ENCODE peak calls at places on chromosomes 2 and 18, in four cellular contexts. L is astrocyte, A is iPS DF 6.9, R is aorta. J is an unnamed sample.

GRCh38 chr2:154457291-154457690 is 241.2 kb upstream of the KCNJ3 start:
- DNase-seq in L (peak; percentile 1), A (no peak), R (no peak), J (no peak)

GRCh38 chr2:57726294-57726693 is 320.3 kb upstream of the VRK2 start:
- DNase-seq in L (no peak), A (no peak), R (no peak), J (no peak)

GRCh38 chr2:193517615-193518014 is 1322.9 kb upstream of the TMEFF2 start:
- DNase-seq in L (peak; percentile 70), A (no peak), R (no peak), J (no peak)

GRCh38 chr2:30511122-30512083 is 64.4 kb downstream of the LCLAT1 start:
- DNase-seq in L (peak; percentile 32), A (no peak), R (peak; percentile 59), J (peak; percentile 11)

GRCh38 chr18:23992119-23992940 is 22.2 kb upstream of the TTC39C start:
- DNase-seq in L (peak; percentile 76), A (no peak), R (peak; percentile 54), J (no peak)

GRCh38 chr2:105402809-105403208 is 4.0 kb upstream of the FHL2 start:
- DNase-seq in L (no peak), A (no peak), R (no peak), J (no peak)

GRCh38 chr2:102187191-102188150 is 648 bp downstream of the IL1RL2 start:
- DNase-seq in L (peak; percentile 37), A (peak; percentile 11), R (peak; percentile 70), J (no peak)

GRCh38 chr18:77811510-77811909 is 561.9 kb downstream of the GALR1 start:
- DNase-seq in L (no peak), A (no peak), R (no peak), J (no peak)

GRCh38 chr2:173983414-173983871 is 18.3 kb upstream of the SP3 start:
- DNase-seq in L (no peak), A (no peak), R (no peak), J (no peak)

GRCh38 chr2:8953525-8953924 is 50.0 kb downstream of the MBOAT2 start:
- DNase-seq in L (no peak), A (no peak), R (no peak), J (no peak)
- H3K9me3 ChIP-seq in L (no peaks in the 10 kb centered on the region), A (peaks cover 1% of the 10 kb centered on the region), R (no peaks in the 10 kb centered on the region), J (peaks cover 33% of the 10 kb centered on the region)

GRCh38 chr2:215601526-215601925 is 165.7 kb upstream of the FN1 start:
- DNase-seq in L (no peak), A (no peak), R (no peak), J (no peak)

GRCh38 chr2:215594766-215595165 is 158.9 kb upstream of the FN1 start:
- DNase-seq in L (peak; percentile 69), A (no peak), R (no peak), J (no peak)

GRCh38 chr2:215603440-215603839 is 167.6 kb upstream of the FN1 start:
- DNase-seq in L (no peak), A (no peak), R (no peak), J (no peak)

GRCh38 chr2:215601990-215602721 is 166.3 kb upstream of the FN1 start:
- DNase-seq in L (peak; percentile 95), A (no peak), R (no peak), J (no peak)

GRCh38 chr2:215598376-215598975 is 162.6 kb upstream of the FN1 start:
- DNase-seq in L (peak; percentile 95), A (no peak), R (no peak), J (no peak)
- H3K9me3 ChIP-seq in L (no peaks in the 10 kb centered on the region), A (no peaks in the 10 kb centered on the region), R (no peaks in the 10 kb centered on the region), J (no peaks in the 10 kb centered on the region)

DNA sequence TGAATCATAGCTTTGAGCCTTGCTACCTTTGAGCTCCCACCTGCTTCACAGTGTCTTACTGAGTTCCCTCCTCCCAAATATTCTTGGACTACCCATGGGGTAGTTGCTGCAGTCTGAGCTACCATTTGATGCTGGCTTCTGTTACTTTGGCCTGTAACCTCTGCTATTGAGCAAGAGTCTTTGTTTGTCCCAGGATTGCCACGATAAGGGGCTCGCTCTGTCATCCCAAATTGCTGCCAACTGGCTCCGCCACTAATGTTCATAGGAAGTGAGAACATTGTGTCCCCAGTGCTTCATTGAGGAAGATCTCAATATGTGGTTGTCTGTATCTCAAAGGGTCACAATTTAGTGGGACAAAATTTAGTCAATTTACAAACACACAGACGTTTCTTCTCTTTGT is 103.8 kb downstream of the TRIM43 start:
- DNase-seq in L (no peak), A (no peak), R (peak; percentile 52), J (no peak)
- H3K9me3 ChIP-seq in L (no peaks in the 10 kb centered on the region), A (peaks cover 10% of the 10 kb centered on the region), R (no peaks in the 10 kb centered on the region), J (no peaks in the 10 kb centered on the region)

DNA sequence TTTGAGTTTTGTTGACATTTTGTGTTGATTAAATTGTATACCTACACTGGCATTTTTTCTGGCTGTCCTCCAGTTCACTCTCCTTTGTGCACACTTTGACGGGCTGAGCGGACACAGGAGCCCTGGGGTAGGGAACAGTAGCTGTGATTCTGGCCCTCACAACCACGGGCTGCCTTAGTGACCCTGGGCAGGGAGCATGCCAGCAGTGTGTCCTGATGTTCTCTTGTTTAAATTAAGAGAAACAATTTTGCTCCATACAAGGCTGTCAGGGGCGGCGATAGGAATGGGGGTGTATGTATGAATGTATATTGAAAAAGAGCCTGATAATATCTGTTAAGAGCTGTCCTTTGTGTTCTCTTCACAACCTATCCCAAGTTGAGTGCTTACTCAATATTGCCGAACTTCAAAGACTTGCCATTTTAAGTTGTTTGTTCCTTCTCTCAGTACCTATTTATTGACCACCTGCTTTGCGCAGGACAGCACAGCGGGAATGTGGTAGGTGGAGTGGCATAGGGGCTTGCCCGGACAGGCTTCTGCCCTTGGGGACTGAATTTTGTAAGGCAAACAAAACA is 103.7 kb upstream of the EML6 start:
- DNase-seq in L (no peak), A (no peak), R (no peak), J (no peak)
- H3K9me3 ChIP-seq in L (no peaks in the 10 kb centered on the region), A (no peaks in the 10 kb centered on the region), R (no peaks in the 10 kb centered on the region), J (no peaks in the 10 kb centered on the region)

GRCh38 chr2:239178484-239178883 is 222.3 kb downstream of the HDAC4 start:
- DNase-seq in L (no peak), A (no peak), R (peak; percentile 11), J (no peak)
- H3K9me3 ChIP-seq in L (no peaks in the 10 kb centered on the region), A (peaks cover 1% of the 10 kb centered on the region), R (peaks cover 5% of the 10 kb centered on the region), J (peaks cover 14% of the 10 kb centered on the region)

GRCh38 chr2:239476757-239477565 is 76.1 kb upstream of the HDAC4 start:
- DNase-seq in L (no peak), A (no peak), R (no peak), J (no peak)
- H3K9me3 ChIP-seq in L (no peaks in the 10 kb centered on the region), A (no peaks in the 10 kb centered on the region), R (no peaks in the 10 kb centered on the region), J (no peaks in the 10 kb centered on the region)

GRCh38 chr2:15983496-15983895 is 43.1 kb downstream of the MYCN start:
- DNase-seq in L (no peak), A (no peak), R (no peak), J (no peak)
- H3K9me3 ChIP-seq in L (no peaks in the 10 kb centered on the region), A (no peaks in the 10 kb centered on the region), R (no peaks in the 10 kb centered on the region), J (no peaks in the 10 kb centered on the region)

GRCh38 chr2:176117823-176118376 is 1.3 kb downstream of the HOXD10 start:
- DNase-seq in L (no peak), A (no peak), R (no peak), J (no peak)

GRCh38 chr2:176114120-176114929 is 2.3 kb upstream of the HOXD10 start:
- DNase-seq in L (no peak), A (no peak), R (no peak), J (no peak)

GRCh38 chr2:176114930-176115625 is 1.5 kb upstream of the HOXD10 start:
- DNase-seq in L (no peak), A (no peak), R (no peak), J (no peak)

GRCh38 chr2:176117162-176117822 is 714 bp downstream of the HOXD10 start:
- DNase-seq in L (no peak), A (no peak), R (no peak), J (no peak)

DNA sequence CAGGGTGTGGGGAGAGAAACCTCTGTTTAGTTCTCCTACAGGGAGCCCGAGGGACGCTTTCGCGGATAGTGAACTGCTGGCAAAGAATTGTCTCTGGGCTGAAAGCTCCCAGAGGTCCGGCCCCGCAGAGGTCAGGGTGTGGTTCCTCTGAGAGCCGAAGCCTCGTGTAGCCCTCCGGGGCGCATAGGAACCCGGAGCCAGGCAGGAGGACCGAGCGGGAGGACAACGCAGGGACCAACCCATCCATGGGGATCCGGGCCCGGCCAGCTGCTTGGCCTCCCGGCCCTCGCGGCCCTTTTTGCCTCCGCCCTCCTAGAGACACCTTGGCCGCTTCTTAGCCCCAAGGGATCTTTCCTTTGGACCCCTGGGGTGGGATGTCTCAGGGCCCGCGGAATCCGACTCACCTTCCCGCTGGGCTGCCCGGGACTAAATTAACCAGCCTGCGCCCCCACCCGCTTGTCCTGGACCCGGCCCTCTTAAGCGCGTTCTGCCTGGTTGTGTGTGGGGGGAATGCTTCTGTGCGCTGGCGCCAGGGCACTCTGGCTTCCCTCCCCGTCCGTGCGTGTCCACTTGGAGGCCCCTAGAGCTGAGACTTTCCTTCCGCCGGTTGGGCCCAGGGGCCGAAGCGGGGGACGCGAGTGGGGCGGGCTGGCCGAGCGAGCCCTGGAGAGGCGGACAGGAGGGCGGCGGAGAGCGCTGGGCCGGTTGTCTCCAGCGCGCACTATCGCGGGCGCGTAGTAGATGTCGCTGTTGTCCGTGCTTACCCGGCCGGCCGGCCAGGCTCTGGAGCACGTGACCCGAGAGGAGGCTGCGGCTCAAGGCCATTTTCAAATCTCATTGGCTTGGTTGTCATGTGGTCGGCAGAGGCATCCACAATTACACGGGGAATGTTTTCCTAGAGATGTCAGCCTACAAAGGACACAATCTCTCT is at the start of gene HOXD10:
- DNase-seq in L (no peak), A (no peak), R (no peak), J (no peak)
- H3K9me3 ChIP-seq in L (peaks cover 9% of the 10 kb centered on the region), A (no peaks in the 10 kb centered on the region), R (no peaks in the 10 kb centered on the region), J (peaks cover 10% of the 10 kb centered on the region)

GRCh38 chr2:120651818-120652217 is 83.8 kb upstream of the GLI2 start:
- DNase-seq in L (no peak), A (no peak), R (no peak), J (no peak)

GRCh38 chr2:120654383-120655134 is 81.1 kb upstream of the GLI2 start:
- DNase-seq in L (no peak), A (no peak), R (no peak), J (no peak)

GRCh38 chr2:120653026-120653425 is 82.6 kb upstream of the GLI2 start:
- DNase-seq in L (peak; percentile 63), A (no peak), R (no peak), J (no peak)

GRCh38 chr2:120656273-120656960 is 79.3 kb upstream of the GLI2 start:
- DNase-seq in L (peak; percentile 29), A (no peak), R (no peak), J (no peak)

GRCh38 chr2:120653871-120654270 is 81.8 kb upstream of the GLI2 start:
- DNase-seq in L (no peak), A (no peak), R (no peak), J (no peak)
- H3K9me3 ChIP-seq in L (peaks cover 22% of the 10 kb centered on the region), A (no peaks in the 10 kb centered on the region), R (peaks cover 8% of the 10 kb centered on the region), J (peaks cover 48% of the 10 kb centered on the region)

J was measured in NT2/D1.